ENCODE peak calls at places on chromosomes 5 and 9, in eight cellular contexts. W is lung microvascular endothelial cell; L is GDM1; B is cerebellum; O is dorsolateral prefrontal cortex; Z is stimulated activated effector memory CD8-positive, alpha-beta T cell treated with anti-CD3 and anti-CD28 coated beads, Interleukin-12 subunit alpha, Interleukin-12 subunit beta, amount 100 ng/mL, for 72 hours; R is iris pigment epithelial cell; V is GM10248. U is an unnamed sample.

GRCh38 chr5:72021651-72022357 is 85.5 kb upstream of the MAP1B start:
- DNase-seq in W (no peak), L (no peak), B (no peak), O (no peak), Z (no peak), R (no peak), V (no peak), U (no peak)

GRCh38 chr5:68962632-68963484 is 131.0 kb upstream of the SLC30A5 start:
- DNase-seq in W (peak; percentile 56), L (no peak), B (peak; percentile 65), O (peak; percentile 53), Z (no peak), R (peak; percentile 61), V (peak; percentile 29), U (no peak)

GRCh38 chr5:79774171-79774854 is 84.7 kb downstream of the CMYA5 start:
- DNase-seq in W (no peak), L (no peak), B (no peak), O (peak; percentile 68), Z (no peak), R (peak; percentile 9), V (peak; percentile 41), U (no peak)

GRCh38 chr5:39624268-39624886 is 199.6 kb upstream of the DAB2 start:
- DNase-seq in W (peak; percentile 16), L (no peak), B (no peak), O (no peak), Z (no peak), R (peak; percentile 73), V (no peak), U (no peak)

GRCh38 chr5:150124596-150124995 is 31.0 kb downstream of the PDGFRB start:
- DNase-seq in W (no peak), L (no peak), B (no peak), O (no peak), Z (no peak), R (no peak), V (no peak), U (no peak)

GRCh38 chr5:151741678-151742423 is 16.6 kb downstream of the ATOX1 start:
- DNase-seq in W (peak; percentile 74), L (no peak), B (no peak), O (no peak), Z (no peak), R (peak; percentile 89), V (no peak), U (no peak)

GRCh38 chr5:15492545-15492944 is 7.4 kb upstream of the FBXL7 start:
- DNase-seq in W (no peak), L (no peak), B (no peak), O (no peak), Z (no peak), R (no peak), V (no peak), U (no peak)

GRCh38 chr5:178466342-178466741 is 123.9 kb downstream of the COL23A1 start:
- DNase-seq in W (no peak), L (no peak), B (no peak), O (no peak), Z (no peak), R (no peak), V (no peak), U (no peak)

GRCh38 chr5:138653502-138653901 is 78.3 kb upstream of the HSPA9 start:
- DNase-seq in W (peak; percentile 59), L (no peak), B (no peak), O (peak; percentile 44), Z (no peak), R (peak; percentile 42), V (no peak), U (no peak)

GRCh38 chr9:6605202-6605601 is 40.3 kb downstream of the GLDC start:
- DNase-seq in W (no peak), L (no peak), B (no peak), O (no peak), Z (no peak), R (no peak), V (peak; percentile 51), U (no peak)

GRCh38 chr5:162209005-162209605 is 141.5 kb downstream of the GABRG2 start:
- DNase-seq in W (peak; percentile 4), L (peak; percentile 28), B (peak; percentile 29), O (peak; percentile 34), Z (no peak), R (peak; percentile 2), V (peak; percentile 28), U (no peak)

GRCh38 chr5:522899-523657 is 1.2 kb downstream of the SLC9A3 start:
- DNase-seq in W (no peak), L (no peak), B (no peak), O (no peak), Z (no peak), R (no peak), V (no peak), U (peak; percentile 92)

GRCh38 chr9:137430723-137431415 is 7.7 kb downstream of the NOXA1 start:
- DNase-seq in W (no peak), L (no peak), B (no peak), O (no peak), Z (no peak), R (no peak), V (no peak), U (no peak)

GRCh38 chr9:79623799-79624721 is 52.3 kb downstream of the TLE4 start:
- DNase-seq in W (peak; percentile 70), L (peak; percentile 61), B (no peak), O (peak; percentile 31), Z (peak; percentile 25), R (no peak), V (peak; percentile 60), U (no peak)

U was measured in DMS79.